ENCODE peak calls at places on chromosomes 5 and 9, in seven cellular contexts. One of them, this sample, is unnamed.

GRCh38 chr5:160269017-160269416 is 39.7 kb downstream of the FABP6 start:
- DNase-seq in mesenteric fat pad: no peak
- DNase-seq in effector memory CD8-positive, alpha-beta T cell: no peak
- DNase-seq in left ventricle myocardium inferior: peak; percentile 90
- DNase-seq in stimulated activated CD8-positive, alpha-beta memory T cell treated with anti-CD3 and anti-CD28 coated beads, Interleukin-7, amount 100 ng/mL, for 24 hours: no peak
- DNase-seq in mucosa of gallbladder: peak; percentile 75
- DNase-seq in NCI-H1436: peak; percentile 65
- DNase-seq in this sample: no peak

GRCh38 chr9:29556317-29556716 is 1983.0 kb upstream of the C9orf72 start:
- DNase-seq in NCI-H1436: no peak
- DNase-seq in left ventricle myocardium inferior: no peak
- DNase-seq in mesenteric fat pad: no peak
- DNase-seq in stimulated activated CD8-positive, alpha-beta memory T cell treated with anti-CD3 and anti-CD28 coated beads, Interleukin-7, amount 100 ng/mL, for 24 hours: no peak
- DNase-seq in effector memory CD8-positive, alpha-beta T cell: no peak
- DNase-seq in mucosa of gallbladder: no peak
- DNase-seq in this sample: no peak

GRCh38 chr5:153831976-153832375 is 206.7 kb downstream of the FAM114A2 start:
- DNase-seq in effector memory CD8-positive, alpha-beta T cell: no peak
- DNase-seq in left ventricle myocardium inferior: no peak
- DNase-seq in mucosa of gallbladder: no peak
- DNase-seq in stimulated activated CD8-positive, alpha-beta memory T cell treated with anti-CD3 and anti-CD28 coated beads, Interleukin-7, amount 100 ng/mL, for 24 hours: no peak
- DNase-seq in NCI-H1436: no peak
- DNase-seq in mesenteric fat pad: no peak
- DNase-seq in this sample: no peak

GRCh38 chr9:18189876-18190670 is 283.9 kb upstream of the ADAMTSL1 start:
- DNase-seq in NCI-H1436: peak; percentile 52
- DNase-seq in mesenteric fat pad: no peak
- DNase-seq in effector memory CD8-positive, alpha-beta T cell: no peak
- DNase-seq in stimulated activated CD8-positive, alpha-beta memory T cell treated with anti-CD3 and anti-CD28 coated beads, Interleukin-7, amount 100 ng/mL, for 24 hours: no peak
- DNase-seq in left ventricle myocardium inferior: no peak
- DNase-seq in mucosa of gallbladder: no peak
- DNase-seq in this sample: no peak

GRCh38 chr9:106888992-106889631 is 26.1 kb downstream of the ZNF462 start:
- DNase-seq in stimulated activated CD8-positive, alpha-beta memory T cell treated with anti-CD3 and anti-CD28 coated beads, Interleukin-7, amount 100 ng/mL, for 24 hours: no peak
- DNase-seq in NCI-H1436: no peak
- DNase-seq in mucosa of gallbladder: no peak
- DNase-seq in mesenteric fat pad: no peak
- DNase-seq in left ventricle myocardium inferior: no peak
- DNase-seq in effector memory CD8-positive, alpha-beta T cell: no peak
- DNase-seq in this sample: no peak

GRCh38 chr9:27527702-27528277 is 1.8 kb downstream of the MOB3B start:
- DNase-seq in NCI-H1436: no peak
- DNase-seq in mucosa of gallbladder: no peak
- DNase-seq in left ventricle myocardium inferior: no peak
- DNase-seq in mesenteric fat pad: no peak
- DNase-seq in stimulated activated CD8-positive, alpha-beta memory T cell treated with anti-CD3 and anti-CD28 coated beads, Interleukin-7, amount 100 ng/mL, for 24 hours: no peak
- DNase-seq in effector memory CD8-positive, alpha-beta T cell: no peak
- DNase-seq in this sample: no peak

GRCh38 chr5:179436321-179437122 is 91.3 kb upstream of the ADAMTS2 start:
- DNase-seq in NCI-H1436: no peak
- DNase-seq in left ventricle myocardium inferior: no peak
- DNase-seq in mucosa of gallbladder: no peak
- DNase-seq in stimulated activated CD8-positive, alpha-beta memory T cell treated with anti-CD3 and anti-CD28 coated beads, Interleukin-7, amount 100 ng/mL, for 24 hours: no peak
- DNase-seq in mesenteric fat pad: no peak
- DNase-seq in effector memory CD8-positive, alpha-beta T cell: no peak
- DNase-seq in this sample: no peak

GRCh38 chr9:94250456-94250855 is 8.6 kb upstream of the ZNF169 start:
- DNase-seq in stimulated activated CD8-positive, alpha-beta memory T cell treated with anti-CD3 and anti-CD28 coated beads, Interleukin-7, amount 100 ng/mL, for 24 hours: no peak
- DNase-seq in left ventricle myocardium inferior: no peak
- DNase-seq in effector memory CD8-positive, alpha-beta T cell: peak; percentile 13
- DNase-seq in mesenteric fat pad: no peak
- DNase-seq in mucosa of gallbladder: no peak
- DNase-seq in NCI-H1436: no peak
- DNase-seq in this sample: no peak

GRCh38 chr9:87393706-87394255 is 103.9 kb upstream of the DAPK1 start:
- DNase-seq in stimulated activated CD8-positive, alpha-beta memory T cell treated with anti-CD3 and anti-CD28 coated beads, Interleukin-7, amount 100 ng/mL, for 24 hours: no peak
- DNase-seq in mucosa of gallbladder: no peak
- DNase-seq in left ventricle myocardium inferior: no peak
- DNase-seq in mesenteric fat pad: no peak
- DNase-seq in effector memory CD8-positive, alpha-beta T cell: no peak
- DNase-seq in NCI-H1436: no peak
- DNase-seq in this sample: no peak

GRCh38 chr5:62564101-62564500 is 14.5 kb upstream of the LRRC70 start:
- DNase-seq in stimulated activated CD8-positive, alpha-beta memory T cell treated with anti-CD3 and anti-CD28 coated beads, Interleukin-7, amount 100 ng/mL, for 24 hours: no peak
- DNase-seq in left ventricle myocardium inferior: no peak
- DNase-seq in effector memory CD8-positive, alpha-beta T cell: no peak
- DNase-seq in NCI-H1436: no peak
- DNase-seq in mucosa of gallbladder: no peak
- DNase-seq in mesenteric fat pad: no peak
- DNase-seq in this sample: no peak

GRCh38 chr5:79333852-79334557 is 98.1 kb downstream of the JMY start:
- DNase-seq in mesenteric fat pad: no peak
- DNase-seq in effector memory CD8-positive, alpha-beta T cell: no peak
- DNase-seq in mucosa of gallbladder: no peak
- DNase-seq in left ventricle myocardium inferior: no peak
- DNase-seq in NCI-H1436: no peak
- DNase-seq in stimulated activated CD8-positive, alpha-beta memory T cell treated with anti-CD3 and anti-CD28 coated beads, Interleukin-7, amount 100 ng/mL, for 24 hours: no peak
- DNase-seq in this sample: no peak

GRCh38 chr9:128550770-128551651 is 1.4 kb upstream of the SPTAN1 start:
- DNase-seq in stimulated activated CD8-positive, alpha-beta memory T cell treated with anti-CD3 and anti-CD28 coated beads, Interleukin-7, amount 100 ng/mL, for 24 hours: no peak
- DNase-seq in mesenteric fat pad: no peak
- DNase-seq in left ventricle myocardium inferior: peak; percentile 45
- DNase-seq in NCI-H1436: no peak
- DNase-seq in mucosa of gallbladder: peak; percentile 19
- DNase-seq in effector memory CD8-positive, alpha-beta T cell: no peak
- DNase-seq in this sample: no peak

GRCh38 chr9:73090214-73090613 is 61.5 kb upstream of the ANXA1 start:
- DNase-seq in mesenteric fat pad: no peak
- DNase-seq in stimulated activated CD8-positive, alpha-beta memory T cell treated with anti-CD3 and anti-CD28 coated beads, Interleukin-7, amount 100 ng/mL, for 24 hours: no peak
- DNase-seq in left ventricle myocardium inferior: no peak
- DNase-seq in mucosa of gallbladder: no peak
- DNase-seq in effector memory CD8-positive, alpha-beta T cell: no peak
- DNase-seq in NCI-H1436: no peak
- DNase-seq in this sample: no peak

GRCh38 chr9:135251331-135251761 is 163.9 kb downstream of the OLFM1 start:
- DNase-seq in effector memory CD8-positive, alpha-beta T cell: no peak
- DNase-seq in left ventricle myocardium inferior: no peak
- DNase-seq in mucosa of gallbladder: no peak
- DNase-seq in NCI-H1436: no peak
- DNase-seq in mesenteric fat pad: no peak
- DNase-seq in stimulated activated CD8-positive, alpha-beta memory T cell treated with anti-CD3 and anti-CD28 coated beads, Interleukin-7, amount 100 ng/mL, for 24 hours: no peak
- DNase-seq in this sample: no peak

GRCh38 chr5:9398227-9398626 is 147.6 kb downstream of the SEMA5A start:
- DNase-seq in NCI-H1436: no peak
- DNase-seq in effector memory CD8-positive, alpha-beta T cell: no peak
- DNase-seq in mesenteric fat pad: no peak
- DNase-seq in left ventricle myocardium inferior: no peak
- DNase-seq in mucosa of gallbladder: no peak
- DNase-seq in stimulated activated CD8-positive, alpha-beta memory T cell treated with anti-CD3 and anti-CD28 coated beads, Interleukin-7, amount 100 ng/mL, for 24 hours: no peak
- DNase-seq in this sample: no peak

GRCh38 chr5:144205141-144205551 is 34.5 kb downstream of the KCTD16 start:
- DNase-seq in NCI-H1436: no peak
- DNase-seq in stimulated activated CD8-positive, alpha-beta memory T cell treated with anti-CD3 and anti-CD28 coated beads, Interleukin-7, amount 100 ng/mL, for 24 hours: no peak
- DNase-seq in left ventricle myocardium inferior: peak; percentile 17
- DNase-seq in mesenteric fat pad: no peak
- DNase-seq in mucosa of gallbladder: no peak
- DNase-seq in effector memory CD8-positive, alpha-beta T cell: no peak
- DNase-seq in this sample: no peak